ENCODE peak calls at places on chromosomes 6 and 20, in four cellular contexts. One of them, this sample, is unnamed. For H3K4me1, the result is how much of the 10 kb centered on the place peaks cover.

GRCh38 chr6:43054206-43054943 is 724 bp upstream of the CUL7 start:
- DNase-seq in stomach: no peak
- DNase-seq in body of pancreas: no peak
- DNase-seq in psoas muscle: no peak
- DNase-seq in this sample: peak

GRCh38 chr20:4490595-4491280 is 231.0 kb upstream of the PRND start:
- DNase-seq in stomach: no peak
- DNase-seq in body of pancreas: no peak
- DNase-seq in psoas muscle: no peak
- DNase-seq in this sample: no peak

GRCh38 chr6:136792066-136792944 is at the start of gene MAP3K5:
- DNase-seq in stomach: peak
- DNase-seq in body of pancreas: peak
- DNase-seq in psoas muscle: peak
- DNase-seq in this sample: peak

GRCh38 chr20:59737816-59738215 is 133.5 kb downstream of the PHACTR3 start:
- DNase-seq in stomach: no peak
- DNase-seq in body of pancreas: no peak
- DNase-seq in psoas muscle: no peak
- DNase-seq in this sample: no peak

GRCh38 chr6:85798934-85799490 is 156.3 kb upstream of the SYNCRIP start:
- DNase-seq in stomach: no peak
- DNase-seq in body of pancreas: no peak
- DNase-seq in psoas muscle: no peak
- DNase-seq in this sample: no peak

GRCh38 chr6:87122477-87122876 is 27.6 kb upstream of the CGA start:
- DNase-seq in stomach: no peak
- DNase-seq in body of pancreas: no peak
- DNase-seq in psoas muscle: no peak
- DNase-seq in this sample: no peak

GRCh38 chr20:52652271-52652670 is 319.9 kb upstream of the TSHZ2 start:
- DNase-seq in stomach: no peak
- DNase-seq in body of pancreas: no peak
- DNase-seq in psoas muscle: no peak
- DNase-seq in this sample: no peak

GRCh38 chr6:170124150-170124549 is 166.7 kb downstream of the DLL1 start:
- DNase-seq in stomach: peak
- DNase-seq in body of pancreas: no peak
- DNase-seq in psoas muscle: no peak
- DNase-seq in this sample: no peak

GRCh38 chr6:3532296-3532916 is 75.6 kb upstream of the SLC22A23 start:
- DNase-seq in stomach: no peak
- DNase-seq in body of pancreas: no peak
- DNase-seq in psoas muscle: no peak
- DNase-seq in this sample: no peak

GRCh38 chr6:47061631-47062300 is 19.6 kb upstream of the ADGRF1 start:
- DNase-seq in stomach: no peak
- DNase-seq in body of pancreas: no peak
- DNase-seq in psoas muscle: no peak
- DNase-seq in this sample: no peak

GRCh38 chr20:41436679-41437078 is 70.1 kb upstream of the EMILIN3 start:
- DNase-seq in stomach: no peak
- DNase-seq in body of pancreas: no peak
- DNase-seq in psoas muscle: no peak
- DNase-seq in this sample: no peak

GRCh38 chr6:35128496-35128895 is 12.6 kb downstream of the TCP11 start:
- DNase-seq in stomach: no peak
- DNase-seq in body of pancreas: no peak
- DNase-seq in psoas muscle: no peak
- DNase-seq in this sample: no peak

GRCh38 chr6:80179691-80180090 is 73.2 kb downstream of the BCKDHB start:
- DNase-seq in stomach: no peak
- DNase-seq in body of pancreas: no peak
- DNase-seq in psoas muscle: no peak
- DNase-seq in this sample: no peak

GRCh38 chr6:146047356-146047755 is 18.5 kb downstream of the GRM1 start:
- DNase-seq in stomach: no peak
- DNase-seq in body of pancreas: no peak
- DNase-seq in psoas muscle: no peak
- DNase-seq in this sample: no peak

GRCh38 chr6:146029573-146030184 is 817 bp downstream of the GRM1 start:
- DNase-seq in stomach: no peak
- DNase-seq in body of pancreas: no peak
- DNase-seq in psoas muscle: no peak
- DNase-seq in this sample: no peak

GRCh38 chr20:49320460-49320859 is 42.6 kb upstream of the ZNFX1 start:
- DNase-seq in stomach: no peak
- DNase-seq in body of pancreas: no peak
- DNase-seq in psoas muscle: no peak
- DNase-seq in this sample: no peak

GRCh38 chr6:106370639-106371038 is 10.1 kb downstream of the CRYBG1 start:
- DNase-seq in stomach: no peak
- DNase-seq in body of pancreas: no peak
- DNase-seq in psoas muscle: no peak
- DNase-seq in this sample: no peak

GRCh38 chr6:106373502-106374239 is 13.2 kb downstream of the CRYBG1 start:
- DNase-seq in stomach: no peak
- DNase-seq in body of pancreas: no peak
- DNase-seq in psoas muscle: no peak
- DNase-seq in this sample: no peak

GRCh38 chr6:106372838-106373501 is 12.5 kb downstream of the CRYBG1 start:
- DNase-seq in stomach: no peak
- DNase-seq in body of pancreas: no peak
- DNase-seq in psoas muscle: no peak
- DNase-seq in this sample: no peak

DNA sequence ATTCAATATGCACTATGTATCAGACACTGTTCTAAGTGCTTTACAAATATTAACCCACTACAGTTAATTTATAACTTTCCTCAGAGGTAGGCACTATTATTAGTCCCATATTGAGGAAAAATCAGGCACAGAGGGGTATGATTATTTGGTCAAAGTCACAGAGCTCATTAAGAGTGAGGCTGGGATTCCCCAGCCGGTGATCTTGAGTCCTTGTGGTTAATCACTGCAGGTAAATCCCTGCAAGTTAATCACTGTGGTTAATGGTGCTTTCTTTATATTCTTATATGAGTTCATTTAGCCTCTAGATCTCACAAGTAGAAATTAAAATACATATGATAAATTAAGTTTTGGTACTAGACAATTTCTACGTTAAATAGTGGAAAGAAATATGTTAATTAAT is 9.2 kb downstream of the CRYBG1 start:
- DNase-seq in stomach: no peak
- DNase-seq in body of pancreas: no peak
- DNase-seq in psoas muscle: no peak
- DNase-seq in this sample: no peak
- H3K4me1 ChIP-seq in stomach: under half
- H3K4me1 ChIP-seq in body of pancreas: under half
- H3K4me1 ChIP-seq in psoas muscle: under half
- H3K4me1 ChIP-seq in this sample: under half

DNA sequence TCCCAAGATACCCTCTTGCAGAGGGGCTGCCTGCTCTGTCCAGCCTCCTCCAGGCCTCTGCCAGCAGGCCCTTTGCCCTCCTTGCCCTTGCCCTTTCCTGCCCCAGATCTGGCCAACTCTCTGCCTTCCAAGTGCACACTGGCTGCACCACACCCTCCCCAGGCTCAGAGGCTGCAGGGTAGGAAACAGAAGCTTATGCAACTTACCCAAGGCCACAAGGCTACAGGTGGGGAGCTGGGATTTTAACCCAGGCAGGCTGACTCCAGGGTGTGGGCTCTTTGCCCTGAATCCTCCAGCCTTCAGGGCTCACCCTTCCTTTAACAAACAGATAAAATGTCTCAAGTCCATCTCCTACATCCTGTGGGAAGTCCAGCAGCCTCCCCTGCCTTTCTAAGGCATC is 14.5 kb upstream of the TRAF3IP2 start:
- DNase-seq in stomach: no peak
- DNase-seq in body of pancreas: no peak
- DNase-seq in psoas muscle: no peak
- DNase-seq in this sample: no peak
- H3K4me1 ChIP-seq in stomach: under half
- H3K4me1 ChIP-seq in body of pancreas: under half
- H3K4me1 ChIP-seq in psoas muscle: under half
- H3K4me1 ChIP-seq in this sample: under half

GRCh38 chr6:149951626-149952025 is 9.8 kb downstream of the ULBP2 start:
- DNase-seq in stomach: no peak
- DNase-seq in body of pancreas: no peak
- DNase-seq in psoas muscle: no peak
- DNase-seq in this sample: no peak
- H3K4me1 ChIP-seq in stomach: under half
- H3K4me1 ChIP-seq in body of pancreas: under half
- H3K4me1 ChIP-seq in psoas muscle: under half
- H3K4me1 ChIP-seq in this sample: under half

GRCh38 chr6:149046164-149046821 is 271.2 kb upstream of the TAB2 start:
- DNase-seq in stomach: no peak
- DNase-seq in body of pancreas: no peak
- DNase-seq in psoas muscle: no peak
- DNase-seq in this sample: no peak
- H3K4me1 ChIP-seq in stomach: under half
- H3K4me1 ChIP-seq in body of pancreas: under half
- H3K4me1 ChIP-seq in psoas muscle: under half
- H3K4me1 ChIP-seq in this sample: under half

GRCh38 chr6:159038914-159039884 is 5.6 kb downstream of the TAGAP start:
- DNase-seq in stomach: no peak
- DNase-seq in body of pancreas: peak
- DNase-seq in psoas muscle: no peak
- DNase-seq in this sample: peak
- H3K4me1 ChIP-seq in stomach: under half
- H3K4me1 ChIP-seq in body of pancreas: under half
- H3K4me1 ChIP-seq in psoas muscle: under half
- H3K4me1 ChIP-seq in this sample: under half

GRCh38 chr6:132392292-132392691 is 9.0 kb downstream of the MOXD1 start:
- DNase-seq in stomach: no peak
- DNase-seq in body of pancreas: no peak
- DNase-seq in psoas muscle: no peak
- DNase-seq in this sample: no peak
- H3K4me1 ChIP-seq in stomach: under half
- H3K4me1 ChIP-seq in body of pancreas: under half
- H3K4me1 ChIP-seq in psoas muscle: under half
- H3K4me1 ChIP-seq in this sample: under half

DNA sequence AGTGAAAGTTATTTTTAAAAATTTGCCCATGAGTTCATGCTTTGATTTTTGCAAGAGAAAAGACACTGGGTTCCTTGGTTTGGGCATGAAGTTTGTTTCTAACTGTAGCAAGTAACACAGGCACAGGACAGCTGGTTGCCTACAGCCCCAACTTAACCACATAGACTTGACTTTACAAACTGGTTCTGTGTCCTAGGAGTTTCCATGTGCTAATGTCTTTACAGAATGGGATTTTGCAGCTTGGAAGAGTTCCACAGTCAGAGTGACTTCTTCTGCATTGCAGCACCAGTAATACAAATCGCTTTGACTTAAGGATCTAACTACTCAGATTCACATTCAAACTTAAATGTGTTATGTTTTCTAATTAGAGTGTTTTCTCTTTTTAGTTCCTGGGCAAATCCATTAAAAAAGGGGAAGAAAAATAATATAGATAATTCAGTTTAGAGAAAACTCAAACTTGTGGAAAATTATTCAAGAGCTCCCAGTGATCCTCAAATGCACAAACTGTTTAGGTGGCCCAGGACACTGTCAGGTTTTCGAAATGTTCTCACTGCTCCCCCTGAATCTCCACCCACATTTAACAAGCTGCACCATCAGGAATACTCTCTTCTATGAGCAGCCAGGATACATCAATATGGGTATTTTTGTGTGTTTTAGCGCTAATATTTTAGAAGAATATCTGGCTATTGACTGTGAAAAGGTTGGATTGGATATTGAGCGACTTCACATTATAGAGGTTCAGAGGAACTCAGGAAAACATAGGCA is 44.1 kb downstream of the OR2B2 start:
- DNase-seq in stomach: no peak
- DNase-seq in body of pancreas: no peak
- DNase-seq in psoas muscle: no peak
- DNase-seq in this sample: no peak
- H3K4me1 ChIP-seq in stomach: half or more
- H3K4me1 ChIP-seq in body of pancreas: under half
- H3K4me1 ChIP-seq in psoas muscle: under half
- H3K4me1 ChIP-seq in this sample: under half

GRCh38 chr6:90293319-90293937 is 3.2 kb downstream of the BACH2 start:
- DNase-seq in stomach: no peak
- DNase-seq in body of pancreas: peak
- DNase-seq in psoas muscle: no peak
- DNase-seq in this sample: no peak

GRCh38 chr6:90288404-90288803 is 8.2 kb downstream of the BACH2 start:
- DNase-seq in stomach: no peak
- DNase-seq in body of pancreas: no peak
- DNase-seq in psoas muscle: no peak
- DNase-seq in this sample: no peak

GRCh38 chr6:90289902-90290301 is 6.7 kb downstream of the BACH2 start:
- DNase-seq in stomach: no peak
- DNase-seq in body of pancreas: no peak
- DNase-seq in psoas muscle: no peak
- DNase-seq in this sample: no peak

GRCh38 chr6:90294008-90294511 is 2.6 kb downstream of the BACH2 start:
- DNase-seq in stomach: no peak
- DNase-seq in body of pancreas: no peak
- DNase-seq in psoas muscle: no peak
- DNase-seq in this sample: no peak

GRCh38 chr6:90290991-90291390 is 5.7 kb downstream of the BACH2 start:
- DNase-seq in stomach: no peak
- DNase-seq in body of pancreas: no peak
- DNase-seq in psoas muscle: no peak
- DNase-seq in this sample: no peak
- H3K4me1 ChIP-seq in stomach: under half
- H3K4me1 ChIP-seq in body of pancreas: under half
- H3K4me1 ChIP-seq in psoas muscle: half or more
- H3K4me1 ChIP-seq in this sample: under half

GRCh38 chr6:492816-493414 is 101.4 kb downstream of the IRF4 start:
- DNase-seq in stomach: no peak
- DNase-seq in body of pancreas: no peak
- DNase-seq in psoas muscle: no peak
- DNase-seq in this sample: no peak
- H3K4me1 ChIP-seq in stomach: under half
- H3K4me1 ChIP-seq in body of pancreas: under half
- H3K4me1 ChIP-seq in psoas muscle: under half
- H3K4me1 ChIP-seq in this sample: under half

GRCh38 chr20:38872491-38873049 is 53.6 kb upstream of the FAM83D start:
- DNase-seq in stomach: no peak
- DNase-seq in body of pancreas: no peak
- DNase-seq in psoas muscle: no peak
- DNase-seq in this sample: peak
- H3K4me1 ChIP-seq in stomach: under half
- H3K4me1 ChIP-seq in body of pancreas: under half
- H3K4me1 ChIP-seq in psoas muscle: under half
- H3K4me1 ChIP-seq in this sample: under half